ENCODE peak calls at places on chromosomes 7 and 10, in four cellular contexts. W is Right ventricle myocardium inferior, U is WERI-Rb-1, E is NCI-H748 treated with DMSO at 0.1 percent for 48 hours. R is an unnamed sample.

GRCh38 chr10:87861566-87861952 is 1.8 kb downstream of the KLLN start:
- DNase-seq in W (peak), U (no peak), E (peak), R (no peak)

GRCh38 chr10:23364378-23364777 is 19.8 kb upstream of the C10orf67 start:
- DNase-seq in E (no peak), W (no peak), U (no peak), R (no peak)

GRCh38 chr10:54900584-54900983 is 99.6 kb upstream of the PCDH15 start:
- DNase-seq in W (no peak), E (no peak), U (no peak), R (no peak)

GRCh38 chr7:81367335-81367801 is 402.5 kb downstream of the HGF start:
- DNase-seq in W (no peak), U (no peak), E (no peak), R (no peak)

GRCh38 chr7:46741181-46741580 is 820.1 kb upstream of the IGFBP3 start:
- DNase-seq in U (no peak), W (no peak), E (no peak), R (no peak)

GRCh38 chr10:45058580-45058979 is 57.9 kb downstream of the ZNF22 start:
- DNase-seq in W (no peak), U (no peak), E (no peak), R (no peak)

GRCh38 chr7:92025260-92025659 is 84.6 kb downstream of the AKAP9 start:
- DNase-seq in E (no peak), U (no peak), W (no peak), R (no peak)

GRCh38 chr7:107659666-107660065 is 962 bp upstream of the SLC26A4 start:
- DNase-seq in U (no peak), E (no peak), W (no peak), R (no peak)

GRCh38 chr10:29841724-29842649 is 207.2 kb upstream of the SVIL start:
- DNase-seq in U (no peak), W (peak), E (peak), R (peak)

GRCh38 chr10:13882112-13882711 is 295.4 kb downstream of the PRPF18 start:
- DNase-seq in E (no peak), W (no peak), U (no peak), R (no peak)

GRCh38 chr10:31906039-31906438 is 22.6 kb downstream of the ARHGAP12 start:
- DNase-seq in E (no peak), U (no peak), W (no peak), R (no peak)

GRCh38 chr7:91668217-91668616 is 212.3 kb downstream of the MTERF1 start:
- DNase-seq in E (no peak), W (no peak), U (no peak), R (peak)

GRCh38 chr7:143243011-143243410 is 20.2 kb upstream of the GSTK1 start:
- DNase-seq in E (no peak), U (no peak), W (no peak), R (no peak)

GRCh38 chr10:61662794-61663259 is at the start of gene CABCOCO1:
- DNase-seq in U (peak), E (peak), W (peak), R (peak)

GRCh38 chr10:42652860-42653259 is 14.5 kb upstream of the ZNF33B start:
- DNase-seq in U (no peak), W (no peak), E (no peak), R (no peak)

GRCh38 chr10:93657757-93658156 is 44.6 kb downstream of the FRA10AC1 start:
- DNase-seq in U (no peak), E (no peak), W (no peak), R (no peak)

GRCh38 chr10:48495282-48496045 is 109.4 kb downstream of the ARHGAP22 start:
- DNase-seq in W (no peak), E (no peak), U (no peak), R (no peak)

GRCh38 chr10:120979435-120980315 is 128.5 kb downstream of the WDR11 start:
- DNase-seq in W (no peak), U (peak), E (peak), R (peak)

GRCh38 chr7:7816084-7816483 is 97.7 kb upstream of the RPA3 start:
- DNase-seq in U (no peak), E (no peak), W (no peak), R (no peak)

GRCh38 chr7:134714791-134715190 is 64.6 kb upstream of the CALD1 start:
- DNase-seq in E (no peak), U (no peak), W (no peak), R (no peak)

GRCh38 chr10:49167629-49168540 is 20.3 kb downstream of the TMEM273 start:
- DNase-seq in E (no peak), W (no peak), U (no peak), R (no peak)

GRCh38 chr7:5382281-5383041 is 41.2 kb downstream of the TNRC18 start:
- DNase-seq in U (no peak), W (no peak), E (no peak), R (peak)

GRCh38 chr7:158123753-158124152 is 463.9 kb downstream of the PTPRN2 start:
- DNase-seq in U (no peak), E (no peak), W (no peak), R (no peak)

GRCh38 chr7:128084896-128085608 is 53.8 kb upstream of the LRRC4 start:
- DNase-seq in U (peak), W (peak), E (no peak), R (peak)

GRCh38 chr10:91571671-91572070 is 61.2 kb downstream of the PPP1R3C start:
- DNase-seq in E (no peak), W (no peak), U (no peak), R (no peak)

GRCh38 chr10:120732067-120732466 is 119.1 kb upstream of the WDR11 start:
- DNase-seq in E (peak), W (no peak), U (no peak), R (no peak)

GRCh38 chr10:36375107-36375506 is 733.0 kb upstream of the FZD8 start:
- DNase-seq in W (no peak), U (no peak), E (no peak), R (no peak)

GRCh38 chr10:79068203-79068561 is 584 bp upstream of the ZMIZ1 start:
- DNase-seq in E (no peak), U (no peak), W (no peak), R (no peak)

GRCh38 chr10:51092402-51092801 is 18.1 kb downstream of the PRKG1 start:
- DNase-seq in E (no peak), U (no peak), W (peak), R (no peak)